ENCODE peak calls at places on chromosomes 16 and 17, in four cellular contexts. G, J, L and X are unnamed samples.
A peak's percentile ranks its signal among the peaks of the same experiment; 100 is the strongest.

GRCh38 chr17:17305282-17305801 is 2.2 kb downstream of the NT5M start:
- DNase-seq in L (no peak), G (no peak), J (no peak), X (peak; percentile 69)

GRCh38 chr16:30998852-30999761 is 11.3 kb downstream of the STX1B start:
- DNase-seq in L (no peak), J (no peak), G (no peak), X (no peak)

GRCh38 chr17:32490101-32490482 is 3.3 kb downstream of the CDK5R1 start:
- DNase-seq in J (no peak), L (no peak), G (no peak), X (no peak)

GRCh38 chr17:41793749-41794602 is 7.5 kb upstream of the JUP start:
- DNase-seq in J (peak; percentile 59), L (no peak), G (no peak), X (no peak)

GRCh38 chr16:4935231-4935855 is 1.6 kb downstream of the PPL start:
- DNase-seq in J (no peak), G (peak; percentile 44), L (peak; percentile 93), X (peak; percentile 23)

GRCh38 chr16:27253526-27253930 is 15.0 kb downstream of the NSMCE1 start:
- DNase-seq in J (peak; percentile 92), G (peak; percentile 87), L (no peak), X (no peak)

GRCh38 chr17:17691468-17692263 is 10.4 kb downstream of the RAI1 start:
- DNase-seq in J (no peak), L (no peak), G (no peak), X (no peak)

GRCh38 chr17:16150251-16150859 is 65.0 kb downstream of the NCOR1 start:
- DNase-seq in J (peak; percentile 80), L (no peak), G (peak; percentile 56), X (no peak)

GRCh38 chr16:81669473-81670350 is 109.4 kb upstream of the PLCG2 start:
- DNase-seq in L (no peak), G (no peak), J (no peak), X (no peak)

GRCh38 chr16:79740153-79740720 is 139.7 kb upstream of the MAF start:
- DNase-seq in L (no peak), J (no peak), G (no peak), X (no peak)

GRCh38 chr17:41810659-41811548 is 845 bp downstream of the P3H4 start:
- DNase-seq in L (no peak), G (no peak), J (no peak), X (peak; percentile 59)

GRCh38 chr17:35895602-35896001 is 15.4 kb upstream of the CCL5 start:
- DNase-seq in G (peak; percentile 23), J (peak; percentile 29), L (no peak), X (no peak)

GRCh38 chr17:48596000-48596734 is 2.6 kb upstream of the HOXB5 start:
- DNase-seq in J (peak; percentile 53), G (no peak), L (no peak), X (no peak)

GRCh38 chr16:76964464-76965154 is 226.4 kb upstream of the MON1B start:
- DNase-seq in L (no peak), G (no peak), J (no peak), X (no peak)

GRCh38 chr16:1414532-1415265 is at the start of gene UNKL:
- DNase-seq in L (peak; percentile 74), G (peak; percentile 56), J (peak; percentile 43), X (peak; percentile 78)

GRCh38 chr17:45734598-45734997 is 49.5 kb upstream of the CRHR1 start:
- DNase-seq in L (no peak), G (no peak), J (no peak), X (no peak)

GRCh38 chr17:13727441-13728171 is 125.9 kb upstream of the HS3ST3A1 start:
- DNase-seq in L (no peak), G (peak; percentile 87), J (peak; percentile 80), X (no peak)

GRCh38 chr17:80191720-80192265 is 22.0 kb downstream of the CARD14 start:
- DNase-seq in J (no peak), G (no peak), L (no peak), X (no peak)

GRCh38 chr17:29205047-29205446 is 24.8 kb upstream of the MYO18A start:
- DNase-seq in J (no peak), L (no peak), G (no peak), X (no peak)

GRCh38 chr16:66359012-66359411 is 7.5 kb upstream of the CDH5 start:
- DNase-seq in J (peak; percentile 19), L (no peak), G (no peak), X (no peak)

GRCh38 chr16:27924411-27925118 is 138.9 kb downstream of the GSG1L start:
- DNase-seq in L (no peak), G (no peak), J (no peak), X (no peak)

GRCh38 chr17:77737442-77738265 is 220.8 kb upstream of the TNRC6C start:
- DNase-seq in J (no peak), L (peak; percentile 47), G (no peak), X (peak; percentile 41)

GRCh38 chr17:68706351-68706750 is 105.2 kb upstream of the FAM20A start:
- DNase-seq in G (no peak), L (no peak), J (no peak), X (no peak)

GRCh38 chr17:13952252-13952721 is 117.0 kb upstream of the COX10 start:
- DNase-seq in G (no peak), J (no peak), L (no peak), X (no peak)

GRCh38 chr17:32746698-32747097 is 130.2 kb downstream of the MYO1D start:
- DNase-seq in G (peak; percentile 63), L (no peak), J (peak; percentile 45), X (no peak)

GRCh38 chr16:74449470-74449869 is 28.2 kb upstream of the CLEC18B start:
- DNase-seq in J (peak; percentile 79), L (no peak), G (peak; percentile 85), X (peak; percentile 59)

GRCh38 chr17:64146418-64147109 is 16.6 kb upstream of the ERN1 start:
- DNase-seq in G (peak; percentile 60), L (peak; percentile 64), J (peak; percentile 72), X (peak; percentile 73)

GRCh38 chr16:78647019-78647418 is 547.6 kb downstream of the WWOX start:
- DNase-seq in L (no peak), J (no peak), G (no peak), X (no peak)

GRCh38 chr16:86986136-86986535 is 331.1 kb downstream of the C16orf95 start:
- DNase-seq in J (no peak), G (no peak), L (no peak), X (no peak)

GRCh38 chr16:81436381-81436780 is 8.2 kb upstream of the CMIP start:
- DNase-seq in G (no peak), J (no peak), L (no peak), X (no peak)

GRCh38 chr16:48125888-48126287 is 29.9 kb downstream of the ABCC12 start:
- DNase-seq in G (peak; percentile 14), J (no peak), L (no peak), X (no peak)

GRCh38 chr17:38697061-38697820 is 7.8 kb upstream of the MLLT6 start:
- DNase-seq in J (no peak), G (no peak), L (no peak), X (no peak)

GRCh38 chr16:51143166-51143565 is 7.9 kb downstream of the SALL1 start:
- DNase-seq in J (no peak), G (no peak), L (no peak), X (no peak)

GRCh38 chr16:81473561-81473960 is 29.0 kb downstream of the CMIP start:
- DNase-seq in L (no peak), G (no peak), J (peak; percentile 54), X (no peak)

GRCh38 chr16:58028541-58029070 is 3.1 kb downstream of the MMP15 start:
- DNase-seq in G (peak; percentile 45), J (no peak), L (no peak), X (no peak)